ENCODE peak calls at places on chromosomes 7 and 10, in nine cellular contexts. O is psoas muscle; X is adrenal gland; V is upper lobe of left lung; F is AG10803; J is HAP-1; Y is brain microvascular endothelial cell; U is CD8-positive, alpha-beta T cell; C is mucosa of descending colon. W is an unnamed sample.

GRCh38 chr10:86693289-86693688 is 25.0 kb downstream of the LDB3 start:
- DNase-seq in F (no peak), U (no peak), J (no peak), X (no peak), C (no peak), Y (no peak), O (no peak), V (no peak), W (no peak)

GRCh38 chr7:124310934-124311390 is 278.1 kb upstream of the TMEM229A start:
- DNase-seq in F (no peak), V (no peak), C (no peak), U (no peak), J (no peak), X (no peak), O (no peak), Y (no peak), W (no peak)

GRCh38 chr10:52965938-52966401 is 193.4 kb upstream of the MBL2 start:
- DNase-seq in X (no peak), O (no peak), Y (no peak), C (no peak), F (no peak), J (no peak), U (no peak), V (no peak), W (no peak)

GRCh38 chr7:27098493-27099223 is 2.9 kb upstream of the HOXA1 start:
- DNase-seq in U (no peak), Y (no peak), V (no peak), F (peak), J (no peak), O (no peak), C (peak), X (peak), W (peak)

GRCh38 chr10:43802988-43803696 is 154.5 kb upstream of the ZNF32 start:
- DNase-seq in V (no peak), F (no peak), U (no peak), O (no peak), C (no peak), J (no peak), Y (no peak), X (no peak), W (no peak)

GRCh38 chr10:118729641-118730258 is 25.0 kb downstream of the CACUL1 start:
- DNase-seq in C (no peak), V (no peak), U (no peak), F (no peak), X (no peak), J (no peak), O (no peak), Y (no peak), W (no peak)

GRCh38 chr10:122122493-122122892 is 133.5 kb downstream of the TACC2 start:
- DNase-seq in X (no peak), V (no peak), U (no peak), C (no peak), Y (no peak), O (no peak), J (no peak), F (no peak), W (peak)

GRCh38 chr7:95631545-95631944 is 35.2 kb upstream of the PDK4 start:
- DNase-seq in J (no peak), O (no peak), V (no peak), Y (no peak), F (no peak), X (no peak), C (no peak), U (no peak), W (peak)

GRCh38 chr10:32413513-32413912 is 32.4 kb upstream of the CCDC7 start:
- DNase-seq in C (no peak), O (no peak), V (no peak), J (no peak), X (peak), F (peak), U (no peak), Y (peak), W (peak)

GRCh38 chr7:92297736-92298135 is 52.0 kb downstream of the ANKIB1 start:
- DNase-seq in Y (no peak), C (no peak), U (no peak), X (no peak), V (no peak), O (no peak), F (no peak), J (no peak), W (no peak)

GRCh38 chr7:98823226-98823625 is 46.6 kb downstream of the TMEM130 start:
- DNase-seq in Y (no peak), V (no peak), O (no peak), X (no peak), J (no peak), U (no peak), F (no peak), C (no peak), W (no peak)

GRCh38 chr7:36598056-36598675 is 126.1 kb downstream of the AOAH start:
- DNase-seq in F (no peak), J (no peak), U (no peak), X (no peak), V (no peak), O (no peak), C (no peak), Y (no peak), W (peak)

GRCh38 chr10:72049969-72050781 is 38.2 kb downstream of the SPOCK2 start:
- DNase-seq in F (no peak), U (no peak), Y (no peak), X (no peak), O (no peak), C (no peak), V (no peak), J (no peak), W (no peak)

GRCh38 chr10:132452651-132453469 is 55.9 kb downstream of the PWWP2B start:
- DNase-seq in X (peak), V (peak), C (peak), F (peak), Y (peak), J (peak), U (peak), O (peak), W (peak)

GRCh38 chr7:137685439-137686164 is 161.2 kb downstream of the DGKI start:
- DNase-seq in C (no peak), X (no peak), V (no peak), U (no peak), F (no peak), J (no peak), O (no peak), Y (no peak), W (no peak)

GRCh38 chr10:100670828-100671479 is 74.4 kb upstream of the PAX2 start:
- DNase-seq in O (peak), F (no peak), U (peak), C (no peak), J (no peak), V (no peak), X (peak), Y (no peak), W (no peak)

GRCh38 chr10:119650692-119651513 is at the start of gene BAG3:
- DNase-seq in J (peak), U (peak), X (peak), O (peak), Y (peak), V (peak), C (peak), F (peak), W (peak)

GRCh38 chr7:101410743-101411476 is 48.2 kb downstream of the COL26A1 start:
- DNase-seq in C (no peak), X (peak), U (no peak), F (no peak), Y (peak), J (peak), V (peak), O (no peak), W (no peak)

GRCh38 chr7:21996641-21997040 is 50.9 kb upstream of the CDCA7L start:
- DNase-seq in C (no peak), J (no peak), V (no peak), O (no peak), X (no peak), Y (no peak), F (peak), U (no peak), W (no peak)

GRCh38 chr10:113438660-113439059 is 114.2 kb upstream of the HABP2 start:
- DNase-seq in U (no peak), F (peak), J (no peak), X (no peak), V (no peak), Y (peak), C (no peak), O (no peak), W (no peak)

GRCh38 chr7:103729026-103729425 is 260.4 kb downstream of the RELN start:
- DNase-seq in V (no peak), C (no peak), F (no peak), Y (no peak), X (no peak), O (no peak), J (peak), U (no peak), W (peak)

GRCh38 chr10:77859200-77859864 is 67.2 kb downstream of the DLG5 start:
- DNase-seq in J (no peak), O (no peak), V (no peak), X (no peak), Y (no peak), U (no peak), F (no peak), C (no peak), W (no peak)

GRCh38 chr7:37923996-37924395 is 3.6 kb downstream of the EPDR1 start:
- DNase-seq in X (no peak), O (no peak), U (no peak), F (no peak), C (no peak), Y (no peak), V (no peak), J (no peak), W (no peak)

GRCh38 chr7:132345730-132346129 is 230.5 kb downstream of the PLXNA4 start:
- DNase-seq in X (no peak), O (no peak), U (no peak), F (no peak), V (no peak), C (no peak), Y (no peak), J (no peak), W (no peak)

GRCh38 chr7:115087437-115087836 is 165.5 kb downstream of the MDFIC start:
- DNase-seq in F (peak), U (no peak), X (peak), J (peak), C (no peak), Y (peak), V (peak), O (no peak), W (peak)

GRCh38 chr10:4763960-4764428 is 62.0 kb upstream of the AKR1E2 start:
- DNase-seq in O (no peak), U (no peak), Y (no peak), V (no peak), F (peak), X (no peak), J (no peak), C (no peak), W (peak)

GRCh38 chr7:133352430-133352829 is 99.6 kb downstream of the EXOC4 start:
- DNase-seq in Y (no peak), V (no peak), J (no peak), F (no peak), U (no peak), O (no peak), C (no peak), X (no peak), W (no peak)

GRCh38 chr10:72274213-72274729 is 547 bp downstream of the DDIT4 start:
- DNase-seq in U (no peak), J (no peak), O (no peak), C (peak), Y (no peak), V (peak), F (no peak), X (peak), W (no peak)

GRCh38 chr7:129671276-129671675 is 59.8 kb downstream of the NRF1 start:
- DNase-seq in C (no peak), F (no peak), Y (no peak), V (no peak), X (no peak), J (no peak), U (no peak), O (no peak), W (no peak)

GRCh38 chr10:24453404-24453830 is 244.5 kb downstream of the KIAA1217 start:
- DNase-seq in O (no peak), J (no peak), X (no peak), C (no peak), F (peak), U (no peak), Y (no peak), V (no peak), W (no peak)

GRCh38 chr7:2523461-2523905 is 3.9 kb downstream of the LFNG start:
- DNase-seq in C (peak), V (peak), Y (no peak), F (no peak), U (no peak), X (no peak), O (no peak), J (no peak), W (no peak)
- H3K4me3 ChIP-seq in C (no peak), V (peak), Y (peak), F (peak), U (peak), X (no peak), O (peak), J (no peak), W (no peak)

DNA sequence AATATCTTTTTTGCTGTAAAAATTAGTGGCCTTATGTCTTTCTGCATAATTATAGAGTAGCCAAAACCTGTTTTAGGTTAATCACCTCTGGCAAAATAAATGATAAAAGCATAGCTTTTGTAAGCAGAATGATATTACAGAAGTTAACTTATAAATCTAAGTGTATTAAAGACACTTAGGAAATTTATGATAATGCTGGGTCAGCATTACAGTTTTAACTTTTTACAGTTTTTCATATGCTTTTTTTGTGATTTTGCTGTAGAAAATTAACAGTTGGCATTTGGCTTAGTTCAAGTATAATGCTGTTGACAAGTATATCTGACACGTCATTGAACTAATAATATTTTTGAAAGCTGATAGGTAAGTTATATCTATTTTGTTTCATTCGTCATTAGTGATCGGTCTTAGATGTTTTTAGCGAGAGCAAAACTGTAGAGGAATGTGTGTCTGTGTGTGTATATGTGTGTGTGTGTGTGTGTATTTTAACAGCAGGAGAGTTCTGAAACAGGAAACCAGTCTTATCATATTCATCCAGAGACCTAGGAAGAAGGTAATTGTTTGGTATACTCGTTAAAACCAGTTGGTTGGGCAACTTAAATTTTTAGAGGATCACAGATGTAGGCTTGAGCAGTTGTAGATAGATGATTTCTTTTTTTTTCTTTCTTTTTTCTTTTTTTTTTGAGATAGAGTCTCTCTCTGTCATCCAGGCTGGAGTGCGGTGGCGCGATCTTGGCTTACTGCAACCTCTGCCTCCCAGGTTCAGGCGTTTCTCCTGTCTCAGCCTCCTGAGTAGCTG is 15.4 kb downstream of the PTEN start:
- DNase-seq in O (no peak), X (no peak), J (no peak), Y (peak), V (no peak), F (no peak), U (no peak), C (no peak), W (peak)
- H3K4me3 ChIP-seq in O (peak), X (no peak), J (no peak), Y (no peak), V (no peak), F (no peak), U (no peak), C (no peak), W (no peak)

DNA sequence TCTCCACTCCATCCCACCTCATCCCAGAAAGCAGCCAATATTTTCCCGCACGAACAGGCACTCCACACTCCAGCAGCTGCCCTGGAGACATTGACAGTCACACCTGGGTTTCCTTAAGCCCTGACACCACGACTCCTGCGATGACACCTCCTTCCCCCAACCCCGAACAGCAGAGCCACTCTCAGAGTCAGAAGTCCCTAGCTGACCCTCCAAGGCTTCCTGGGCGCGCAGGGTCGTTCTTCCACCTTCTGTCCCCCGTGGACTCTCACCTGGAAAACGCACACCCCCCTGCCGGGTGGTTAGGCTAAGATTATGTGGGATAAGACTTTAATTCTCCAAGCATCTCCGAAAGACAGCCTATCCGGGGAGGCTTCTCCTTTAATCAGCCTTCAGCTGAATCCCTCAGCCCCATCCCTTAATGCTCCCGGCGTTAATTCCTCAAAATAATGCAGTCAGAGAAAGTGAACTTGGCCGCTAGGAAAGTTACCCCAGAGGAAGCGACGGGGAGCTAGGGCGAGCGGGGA is 1.1 kb downstream of the DENND11 start:
- DNase-seq in C (peak), U (no peak), J (no peak), X (no peak), V (no peak), F (no peak), Y (no peak), O (no peak), W (no peak)
- H3K4me3 ChIP-seq in C (no peak), U (peak), J (peak), X (peak), V (peak), F (peak), Y (peak), O (peak), W (peak)

GRCh38 chr10:11164806-11165590 is 147.3 kb downstream of the CELF2 start:
- DNase-seq in C (peak), F (peak), V (peak), Y (peak), U (peak), J (peak), O (peak), X (peak), W (peak)
- H3K4me3 ChIP-seq in C (peak), F (peak), V (peak), Y (peak), U (peak), J (peak), O (peak), X (peak), W (peak)

GRCh38 chr7:157828190-157828589 is 491.4 kb downstream of the DNAJB6 start:
- DNase-seq in Y (no peak), X (no peak), F (no peak), J (no peak), O (no peak), U (no peak), C (no peak), V (no peak), W (no peak)
- H3K4me3 ChIP-seq in Y (no peak), X (no peak), F (no peak), J (no peak), O (no peak), U (no peak), C (no peak), V (no peak), W (no peak)